ENCODE peak calls at places on chromosomes 1 and 21, in six cellular contexts. N is WTC11, A is NCI-H1930, Q is ecto neural progenitor cell, P is iris pigment epithelial cell, I is posterior vena cava. G is an unnamed sample.

GRCh38 chr1:244863491-244864252 is 671 bp downstream of the HNRNPU start:
- DNase-seq in N (no peak), A (no peak), Q (no peak), P (no peak), I (peak), G (no peak)

GRCh38 chr1:56056438-56057312 is 522.7 kb downstream of the PLPP3 start:
- DNase-seq in N (no peak), A (no peak), Q (no peak), P (peak), I (no peak), G (no peak)

GRCh38 chr1:244653439-244654283 is 735 bp downstream of the DESI2 start:
- DNase-seq in N (peak), A (no peak), Q (no peak), P (peak), I (no peak), G (no peak)

GRCh38 chr21:36551731-36552457 is 72.0 kb upstream of the CLDN14 start:
- DNase-seq in N (no peak), A (no peak), Q (peak), P (peak), I (no peak), G (no peak)

GRCh38 chr1:214260561-214261205 is 20.3 kb upstream of the SMYD2 start:
- DNase-seq in N (no peak), A (no peak), Q (no peak), P (no peak), I (no peak), G (no peak)

GRCh38 chr1:70048336-70048735 is 157.0 kb downstream of the LRRC40 start:
- DNase-seq in N (no peak), A (no peak), Q (no peak), P (peak), I (no peak), G (no peak)

GRCh38 chr21:21146587-21147373 is 148.6 kb downstream of the NCAM2 start:
- DNase-seq in N (no peak), A (no peak), Q (no peak), P (no peak), I (no peak), G (no peak)

GRCh38 chr1:204321665-204322064 is 38.1 kb downstream of the PLEKHA6 start:
- DNase-seq in N (no peak), A (no peak), Q (no peak), P (peak), I (no peak), G (no peak)

GRCh38 chr21:17613242-17613676 is 558 bp upstream of the BTG3 start:
- DNase-seq in N (no peak), A (no peak), Q (no peak), P (no peak), I (peak), G (no peak)

GRCh38 chr1:110337704-110338199 is 1.4 kb upstream of the RBM15 start:
- DNase-seq in N (peak), A (no peak), Q (peak), P (peak), I (peak), G (peak)

GRCh38 chr1:173064011-173064410 is 13.3 kb upstream of the TNFSF18 start:
- DNase-seq in N (no peak), A (no peak), Q (no peak), P (peak), I (no peak), G (no peak)

GRCh38 chr1:90550616-90551406 is 166.3 kb downstream of the BARHL2 start:
- DNase-seq in N (peak), A (no peak), Q (no peak), P (no peak), I (no peak), G (no peak)

GRCh38 chr1:225815526-225816178 is 5.7 kb downstream of the EPHX1 start:
- DNase-seq in N (no peak), A (no peak), Q (no peak), P (no peak), I (no peak), G (no peak)

GRCh38 chr1:209835782-209836298 is 8.1 kb downstream of the UTP25 start:
- DNase-seq in N (no peak), A (no peak), Q (no peak), P (peak), I (no peak), G (no peak)

GRCh38 chr1:226452981-226453380 is 45.1 kb upstream of the PARP1 start:
- DNase-seq in N (no peak), A (no peak), Q (no peak), P (no peak), I (no peak), G (no peak)

GRCh38 chr21:17238468-17238867 is 274.4 kb upstream of the CXADR start:
- DNase-seq in N (no peak), A (no peak), Q (no peak), P (no peak), I (no peak), G (no peak)

GRCh38 chr1:64302971-64303370 is 99.5 kb downstream of the UBE2U start:
- DNase-seq in N (no peak), A (no peak), Q (no peak), P (peak), I (no peak), G (no peak)

GRCh38 chr1:92583821-92584760 is 97.4 kb upstream of the GFI1 start:
- DNase-seq in N (no peak), A (no peak), Q (no peak), P (peak), I (no peak), G (no peak)

GRCh38 chr1:56190975-56191768 is 388.2 kb downstream of the PLPP3 start:
- DNase-seq in N (no peak), A (no peak), Q (no peak), P (no peak), I (no peak), G (no peak)

GRCh38 chr1:117077267-117077666 is 17.1 kb downstream of the TTF2 start:
- DNase-seq in N (no peak), A (no peak), Q (no peak), P (peak), I (no peak), G (no peak)

GRCh38 chr1:207454046-207454964 is at the start of gene CR2:
- DNase-seq in N (peak), A (peak), Q (peak), P (peak), I (peak), G (peak)

GRCh38 chr1:88276158-88276557 is 407.9 kb upstream of the PKN2 start:
- DNase-seq in N (no peak), A (no peak), Q (no peak), P (peak), I (no peak), G (no peak)

GRCh38 chr1:87109012-87109411 is 194.6 kb downstream of the HS2ST1 start:
- DNase-seq in N (no peak), A (no peak), Q (no peak), P (no peak), I (no peak), G (no peak)

GRCh38 chr1:88560614-88561013 is 123.5 kb upstream of the PKN2 start:
- DNase-seq in N (no peak), A (no peak), Q (no peak), P (no peak), I (no peak), G (no peak)

GRCh38 chr1:109270623-109271317 is 12.2 kb downstream of the PSRC1 start:
- DNase-seq in N (no peak), A (no peak), Q (no peak), P (no peak), I (peak), G (no peak)

GRCh38 chr1:9481048-9481447 is 58.2 kb upstream of the SLC25A33 start:
- DNase-seq in N (no peak), A (no peak), Q (no peak), P (no peak), I (no peak), G (no peak)

GRCh38 chr1:156407344-156407743 is 38.3 kb downstream of the RHBG start:
- DNase-seq in N (no peak), A (no peak), Q (no peak), P (no peak), I (no peak), G (no peak)

GRCh38 chr1:205568469-205569361 is 63.1 kb downstream of the ELK4 start:
- DNase-seq in N (no peak), A (no peak), Q (peak), P (no peak), I (peak), G (no peak)

GRCh38 chr1:63601912-63602311 is 8.7 kb downstream of the PGM1 start:
- DNase-seq in N (no peak), A (no peak), Q (no peak), P (no peak), I (no peak), G (no peak)

GRCh38 chr1:153678519-153679336 is at the start of gene NPR1:
- DNase-seq in N (peak), A (no peak), Q (peak), P (no peak), I (peak), G (peak)

GRCh38 chr1:245079021-245079609 is 75.7 kb upstream of the KIF26B start:
- DNase-seq in N (no peak), A (no peak), Q (no peak), P (peak), I (no peak), G (no peak)

GRCh38 chr1:9150582-9151290 is 21.8 kb upstream of the GPR157 start:
- DNase-seq in N (no peak), A (no peak), Q (no peak), P (no peak), I (peak), G (no peak)

GRCh38 chr1:77649127-77649526 is 33.3 kb downstream of the ZZZ3 start:
- DNase-seq in N (no peak), A (no peak), Q (no peak), P (no peak), I (no peak), G (no peak)

GRCh38 chr1:209675567-209676154 is 449 bp downstream of the G0S2 start:
- DNase-seq in N (peak), A (no peak), Q (peak), P (peak), I (peak), G (peak)

GRCh38 chr1:247103777-247104591 is at the start of gene ZNF669:
- DNase-seq in N (peak), A (peak), Q (peak), P (peak), I (peak), G (peak)

G was measured in cardiac septum.